ENCODE peak calls at places on chromosomes 2 and 18, in six cellular contexts. One of them, this sample, is unnamed.
A peak's percentile ranks its signal among the peaks of the same experiment; 100 is the strongest.

GRCh38 chr2:130359466-130359865 is 3.6 kb downstream of the PTPN18 start:
- DNase-seq in A549: no peak
- DNase-seq in endothelial cell of umbilical vein: no peak
- DNase-seq in HepG2: no peak
- DNase-seq in GM12878: no peak
- DNase-seq in K562: no peak
- DNase-seq in this sample: no peak

GRCh38 chr18:53909668-53910067 is 314.8 kb downstream of the MBD2 start:
- DNase-seq in A549: peak; percentile 3
- DNase-seq in endothelial cell of umbilical vein: no peak
- DNase-seq in HepG2: peak; percentile 7
- DNase-seq in GM12878: no peak
- DNase-seq in K562: peak; percentile 33
- DNase-seq in this sample: peak; percentile 18

GRCh38 chr2:99569393-99569792 is 79.6 kb upstream of the REV1 start:
- DNase-seq in A549: no peak
- DNase-seq in endothelial cell of umbilical vein: no peak
- DNase-seq in HepG2: no peak
- DNase-seq in GM12878: no peak
- DNase-seq in K562: no peak
- DNase-seq in this sample: no peak

GRCh38 chr2:36682562-36682961 is 13.9 kb upstream of the VIT start:
- DNase-seq in A549: no peak
- DNase-seq in endothelial cell of umbilical vein: no peak
- DNase-seq in HepG2: no peak
- DNase-seq in GM12878: no peak
- DNase-seq in K562: no peak
- DNase-seq in this sample: no peak

GRCh38 chr2:200615247-200615646 is 29.4 kb downstream of the AOX1 start:
- DNase-seq in A549: peak; percentile 32
- DNase-seq in endothelial cell of umbilical vein: peak; percentile 21
- DNase-seq in HepG2: peak; percentile 68
- DNase-seq in GM12878: no peak
- DNase-seq in K562: no peak
- DNase-seq in this sample: peak; percentile 79

GRCh38 chr2:74585406-74586182 is 31.1 kb downstream of the DOK1 start:
- DNase-seq in A549: no peak
- DNase-seq in endothelial cell of umbilical vein: no peak
- DNase-seq in HepG2: no peak
- DNase-seq in GM12878: no peak
- DNase-seq in K562: no peak
- DNase-seq in this sample: no peak

GRCh38 chr2:178912416-178913056 is 105.3 kb upstream of the TTN start:
- DNase-seq in A549: no peak
- DNase-seq in endothelial cell of umbilical vein: no peak
- DNase-seq in HepG2: no peak
- DNase-seq in GM12878: no peak
- DNase-seq in K562: no peak
- DNase-seq in this sample: peak; percentile 14

GRCh38 chr2:19733951-19734425 is 167.8 kb downstream of the TTC32 start:
- DNase-seq in A549: no peak
- DNase-seq in endothelial cell of umbilical vein: no peak
- DNase-seq in HepG2: no peak
- DNase-seq in GM12878: no peak
- DNase-seq in K562: no peak
- DNase-seq in this sample: no peak

GRCh38 chr2:61220768-61221167 is 58.8 kb downstream of the C2orf74 start:
- DNase-seq in A549: no peak
- DNase-seq in endothelial cell of umbilical vein: no peak
- DNase-seq in HepG2: no peak
- DNase-seq in GM12878: no peak
- DNase-seq in K562: no peak
- DNase-seq in this sample: no peak

GRCh38 chr2:27162151-27163121 is 13.6 kb downstream of the TCF23 start:
- DNase-seq in A549: no peak
- DNase-seq in endothelial cell of umbilical vein: no peak
- DNase-seq in HepG2: peak; percentile 50
- DNase-seq in GM12878: no peak
- DNase-seq in K562: peak; percentile 47
- DNase-seq in this sample: no peak
- H3K4me3 ChIP-seq in A549: no peak overlapping the region
- H3K4me3 ChIP-seq in endothelial cell of umbilical vein: no peak overlapping the region
- H3K4me3 ChIP-seq in HepG2: peak overlapping the region; percentile 26
- H3K4me3 ChIP-seq in GM12878: no peak overlapping the region
- H3K4me3 ChIP-seq in K562: peak overlapping the region; percentile 5
- H3K4me3 ChIP-seq in this sample: no peak overlapping the region

GRCh38 chr2:217980036-217980435 is 22.8 kb downstream of the TNS1 start:
- DNase-seq in A549: no peak
- DNase-seq in endothelial cell of umbilical vein: no peak
- DNase-seq in HepG2: no peak
- DNase-seq in GM12878: no peak
- DNase-seq in K562: no peak
- DNase-seq in this sample: no peak

GRCh38 chr2:217983276-217984233 is 19.2 kb downstream of the TNS1 start:
- DNase-seq in A549: no peak
- DNase-seq in endothelial cell of umbilical vein: peak; percentile 51
- DNase-seq in HepG2: no peak
- DNase-seq in GM12878: no peak
- DNase-seq in K562: no peak
- DNase-seq in this sample: no peak

GRCh38 chr2:217980591-217980990 is 22.2 kb downstream of the TNS1 start:
- DNase-seq in A549: no peak
- DNase-seq in endothelial cell of umbilical vein: no peak
- DNase-seq in HepG2: no peak
- DNase-seq in GM12878: no peak
- DNase-seq in K562: no peak
- DNase-seq in this sample: no peak

GRCh38 chr2:217979151-217979811 is 23.5 kb downstream of the TNS1 start:
- DNase-seq in A549: no peak
- DNase-seq in endothelial cell of umbilical vein: peak; percentile 25
- DNase-seq in HepG2: no peak
- DNase-seq in GM12878: no peak
- DNase-seq in K562: no peak
- DNase-seq in this sample: no peak

GRCh38 chr2:217981084-217981730 is 21.6 kb downstream of the TNS1 start:
- DNase-seq in A549: no peak
- DNase-seq in endothelial cell of umbilical vein: no peak
- DNase-seq in HepG2: no peak
- DNase-seq in GM12878: no peak
- DNase-seq in K562: no peak
- DNase-seq in this sample: no peak
- TF ChIP-seq CTCF in A549: no peak
- TF ChIP-seq CTCF in endothelial cell of umbilical vein: no peak
- TF ChIP-seq CTCF in HepG2: no peak
- TF ChIP-seq CTCF in GM12878: no peak
- TF ChIP-seq CTCF in K562: no peak
- TF ChIP-seq CTCF in this sample: no peak

GRCh38 chr2:223734346-223734745 is 103.0 kb downstream of the AP1S3 start:
- DNase-seq in A549: no peak
- DNase-seq in endothelial cell of umbilical vein: no peak
- DNase-seq in HepG2: no peak
- DNase-seq in GM12878: no peak
- DNase-seq in K562: no peak
- DNase-seq in this sample: no peak

GRCh38 chr2:223735035-223735640 is 102.2 kb downstream of the AP1S3 start:
- DNase-seq in A549: no peak
- DNase-seq in endothelial cell of umbilical vein: peak; percentile 32
- DNase-seq in HepG2: no peak
- DNase-seq in GM12878: no peak
- DNase-seq in K562: no peak
- DNase-seq in this sample: no peak

GRCh38 chr2:223737207-223737606 is 100.2 kb downstream of the AP1S3 start:
- DNase-seq in A549: no peak
- DNase-seq in endothelial cell of umbilical vein: no peak
- DNase-seq in HepG2: no peak
- DNase-seq in GM12878: no peak
- DNase-seq in K562: no peak
- DNase-seq in this sample: no peak

GRCh38 chr2:223736488-223736887 is 100.9 kb downstream of the AP1S3 start:
- DNase-seq in A549: no peak
- DNase-seq in endothelial cell of umbilical vein: no peak
- DNase-seq in HepG2: no peak
- DNase-seq in GM12878: no peak
- DNase-seq in K562: no peak
- DNase-seq in this sample: no peak

GRCh38 chr2:223735659-223736244 is 101.6 kb downstream of the AP1S3 start:
- DNase-seq in A549: no peak
- DNase-seq in endothelial cell of umbilical vein: peak; percentile 61
- DNase-seq in HepG2: no peak
- DNase-seq in GM12878: no peak
- DNase-seq in K562: no peak
- DNase-seq in this sample: no peak
- TF ChIP-seq MYC in A549: no peak
- TF ChIP-seq MYC in endothelial cell of umbilical vein: no peak
- TF ChIP-seq MYC in HepG2: no peak
- TF ChIP-seq MYC in GM12878: no peak
- TF ChIP-seq MYC in K562: no peak
- TF ChIP-seq MYC in this sample: no peak

GRCh38 chr2:102063948-102064678 is 72.4 kb downstream of the IL1R2 start:
- DNase-seq in A549: peak; percentile 88
- DNase-seq in endothelial cell of umbilical vein: peak; percentile 86
- DNase-seq in HepG2: peak; percentile 88
- DNase-seq in GM12878: no peak
- DNase-seq in K562: peak; percentile 89
- DNase-seq in this sample: peak; percentile 99

GRCh38 chr2:102065675-102066252 is 74.0 kb downstream of the IL1R2 start:
- DNase-seq in A549: peak; percentile 81
- DNase-seq in endothelial cell of umbilical vein: no peak
- DNase-seq in HepG2: peak; percentile 88
- DNase-seq in GM12878: no peak
- DNase-seq in K562: peak; percentile 50
- DNase-seq in this sample: peak; percentile 97

GRCh38 chr2:102066554-102066953 is 74.8 kb downstream of the IL1R2 start:
- DNase-seq in A549: no peak
- DNase-seq in endothelial cell of umbilical vein: no peak
- DNase-seq in HepG2: no peak
- DNase-seq in GM12878: no peak
- DNase-seq in K562: no peak
- DNase-seq in this sample: peak; percentile 8

GRCh38 chr2:102063360-102063947 is 71.7 kb downstream of the IL1R2 start:
- DNase-seq in A549: no peak
- DNase-seq in endothelial cell of umbilical vein: peak; percentile 62
- DNase-seq in HepG2: no peak
- DNase-seq in GM12878: no peak
- DNase-seq in K562: no peak
- DNase-seq in this sample: peak; percentile 91

GRCh38 chr2:102064679-102065674 is 73.2 kb downstream of the IL1R2 start:
- DNase-seq in A549: peak; percentile 33
- DNase-seq in endothelial cell of umbilical vein: no peak
- DNase-seq in HepG2: peak; percentile 86
- DNase-seq in GM12878: no peak
- DNase-seq in K562: peak; percentile 38
- DNase-seq in this sample: peak; percentile 52
- H3K4me3 ChIP-seq in A549: peak overlapping the region; percentile 30
- H3K4me3 ChIP-seq in endothelial cell of umbilical vein: no peak overlapping the region
- H3K4me3 ChIP-seq in HepG2: no peak overlapping the region
- H3K4me3 ChIP-seq in GM12878: no peak overlapping the region
- H3K4me3 ChIP-seq in K562: no peak overlapping the region
- H3K4me3 ChIP-seq in this sample: peak overlapping the region; percentile 7

GRCh38 chr2:158754303-158754611 is 40.9 kb upstream of the DAPL1 start:
- DNase-seq in A549: no peak
- DNase-seq in endothelial cell of umbilical vein: no peak
- DNase-seq in HepG2: no peak
- DNase-seq in GM12878: no peak
- DNase-seq in K562: no peak
- DNase-seq in this sample: no peak
- TF ChIP-seq CTCF in A549: no peak
- TF ChIP-seq CTCF in endothelial cell of umbilical vein: no peak
- TF ChIP-seq CTCF in HepG2: no peak
- TF ChIP-seq CTCF in GM12878: no peak
- TF ChIP-seq CTCF in K562: no peak
- TF ChIP-seq CTCF in this sample: no peak

GRCh38 chr2:135984199-135985017 is 1.0 kb downstream of the DARS1 start:
- DNase-seq in A549: no peak
- DNase-seq in endothelial cell of umbilical vein: no peak
- DNase-seq in HepG2: no peak
- DNase-seq in GM12878: peak; percentile 84
- DNase-seq in K562: no peak
- DNase-seq in this sample: no peak

GRCh38 chr2:135985018-135985825 is at the start of gene DARS1:
- DNase-seq in A549: peak; percentile 82
- DNase-seq in endothelial cell of umbilical vein: peak; percentile 92
- DNase-seq in HepG2: peak; percentile 96
- DNase-seq in GM12878: peak; percentile 79
- DNase-seq in K562: peak; percentile 97
- DNase-seq in this sample: peak; percentile 96

GRCh38 chr2:135987441-135987840 is 2.0 kb upstream of the DARS1 start:
- DNase-seq in A549: no peak
- DNase-seq in endothelial cell of umbilical vein: no peak
- DNase-seq in HepG2: no peak
- DNase-seq in GM12878: no peak
- DNase-seq in K562: no peak
- DNase-seq in this sample: no peak

GRCh38 chr2:135986507-135986906 is 1.1 kb upstream of the DARS1 start:
- DNase-seq in A549: no peak
- DNase-seq in endothelial cell of umbilical vein: no peak
- DNase-seq in HepG2: no peak
- DNase-seq in GM12878: no peak
- DNase-seq in K562: no peak
- DNase-seq in this sample: no peak

GRCh38 chr2:135985826-135986393 is 484 bp upstream of the DARS1 start:
- DNase-seq in A549: peak; percentile 12
- DNase-seq in endothelial cell of umbilical vein: no peak
- DNase-seq in HepG2: no peak
- DNase-seq in GM12878: peak; percentile 69
- DNase-seq in K562: no peak
- DNase-seq in this sample: peak; percentile 91
- TF ChIP-seq MYC in A549: no peak
- TF ChIP-seq MYC in endothelial cell of umbilical vein: no peak
- TF ChIP-seq MYC in HepG2: no peak
- TF ChIP-seq MYC in GM12878: no peak
- TF ChIP-seq MYC in K562: no peak
- TF ChIP-seq MYC in this sample: peak; percentile 28

DNA sequence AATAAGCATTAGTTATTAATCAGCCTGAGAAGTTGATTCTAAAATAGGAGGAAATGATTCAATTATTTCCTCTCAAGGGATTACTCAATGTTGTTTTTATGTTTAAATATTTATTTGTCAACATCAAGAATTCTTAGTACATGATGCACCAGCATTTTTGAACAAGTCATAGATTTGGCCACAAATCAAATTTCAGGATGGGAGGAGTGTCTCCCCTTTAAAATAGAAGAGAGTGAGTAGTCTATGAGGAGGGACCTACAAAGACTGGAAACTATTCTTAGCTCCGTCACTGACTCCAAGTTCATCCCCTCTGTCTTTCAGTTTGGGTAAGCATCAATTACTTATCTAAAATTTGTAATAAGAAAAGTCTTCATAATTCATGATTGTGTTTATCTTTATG is 18.6 kb upstream of the IL18R1 start:
- DNase-seq in A549: no peak
- DNase-seq in endothelial cell of umbilical vein: peak; percentile 80
- DNase-seq in HepG2: no peak
- DNase-seq in GM12878: no peak
- DNase-seq in K562: no peak
- DNase-seq in this sample: no peak
- H3K4me3 ChIP-seq in A549: no peak overlapping the region
- H3K4me3 ChIP-seq in endothelial cell of umbilical vein: peak overlapping the region; percentile 95
- H3K4me3 ChIP-seq in HepG2: no peak overlapping the region
- H3K4me3 ChIP-seq in GM12878: no peak overlapping the region
- H3K4me3 ChIP-seq in K562: no peak overlapping the region
- H3K4me3 ChIP-seq in this sample: no peak overlapping the region